ENCODE peak calls at places on chromosomes 12 and 14, in six cellular contexts. H is Calu3, X is esophagus squamous epithelium, J is lower leg skin, D is AG09309, L is natural killer cell. B is an unnamed sample.

GRCh38 chr12:53968214-53969127 is 4.5 kb upstream of the HOXC11 start:
- DNase-seq in H (no peak), X (no peak), J (no peak), D (no peak), L (no peak), B (no peak)

GRCh38 chr12:46452776-46453175 is 80.2 kb upstream of the SLC38A2 start:
- DNase-seq in H (no peak), X (no peak), J (no peak), D (no peak), L (no peak), B (no peak)

GRCh38 chr12:81797100-81797499 is 38.0 kb upstream of the PPFIA2 start:
- DNase-seq in H (no peak), X (no peak), J (no peak), D (no peak), L (no peak), B (no peak)

GRCh38 chr12:121224591-121224990 is 14.7 kb downstream of the P2RX4 start:
- DNase-seq in H (no peak), X (no peak), J (no peak), D (no peak), L (no peak), B (no peak)

GRCh38 chr12:113007166-113007565 is 28.8 kb downstream of the OAS2 start:
- DNase-seq in H (peak), X (no peak), J (no peak), D (peak), L (no peak), B (no peak)

GRCh38 chr12:78885466-78885865 is 20.9 kb downstream of the SYT1 start:
- DNase-seq in H (no peak), X (no peak), J (no peak), D (no peak), L (no peak), B (no peak)

GRCh38 chr12:132153501-132154340 is 9.5 kb downstream of the NOC4L start:
- DNase-seq in H (peak), X (no peak), J (no peak), D (peak), L (peak), B (no peak)

GRCh38 chr14:96893966-96894622 is 96.9 kb downstream of the VRK1 start:
- DNase-seq in H (no peak), X (no peak), J (no peak), D (no peak), L (no peak), B (no peak)

GRCh38 chr14:64760146-64760755 is 56.0 kb downstream of the PLEKHG3 start:
- DNase-seq in H (peak), X (no peak), J (no peak), D (no peak), L (peak), B (no peak)

GRCh38 chr12:5171701-5172100 is 128.0 kb downstream of the KCNA5 start:
- DNase-seq in H (peak), X (no peak), J (no peak), D (peak), L (no peak), B (no peak)

GRCh38 chr12:93442411-93443340 is 929 bp upstream of the UBE2N start:
- DNase-seq in H (no peak), X (no peak), J (no peak), D (no peak), L (no peak), B (no peak)

GRCh38 chr12:87687362-87687761 is 341.8 kb downstream of the C12orf50 start:
- DNase-seq in H (peak), X (no peak), J (no peak), D (no peak), L (no peak), B (no peak)

GRCh38 chr14:74952697-74953484 is 2.5 kb downstream of the PGF start:
- DNase-seq in H (no peak), X (no peak), J (no peak), D (no peak), L (no peak), B (peak)

GRCh38 chr14:75301666-75302325 is 23.2 kb downstream of the FOS start:
- DNase-seq in H (peak), X (no peak), J (peak), D (no peak), L (no peak), B (peak)

GRCh38 chr12:52147367-52147972 is 44.3 kb downstream of the KRT80 start:
- DNase-seq in H (peak), X (peak), J (peak), D (peak), L (no peak), B (peak)

GRCh38 chr12:11650697-11651281 is 1.3 kb downstream of the ETV6 start:
- DNase-seq in H (no peak), X (no peak), J (no peak), D (no peak), L (no peak), B (no peak)

GRCh38 chr14:51680031-51680430 is 28.3 kb downstream of the FRMD6 start:
- DNase-seq in H (no peak), X (no peak), J (no peak), D (no peak), L (no peak), B (no peak)

GRCh38 chr14:64706552-64707193 is 2.4 kb downstream of the PLEKHG3 start:
- DNase-seq in H (no peak), X (no peak), J (peak), D (no peak), L (no peak), B (no peak)

GRCh38 chr14:72961579-72962335 is 35.5 kb downstream of the DCAF4 start:
- DNase-seq in H (peak), X (no peak), J (no peak), D (no peak), L (no peak), B (no peak)

GRCh38 chr14:91714805-91715204 is 17.1 kb downstream of the CATSPERB start:
- DNase-seq in H (peak), X (no peak), J (no peak), D (no peak), L (peak), B (no peak)
- TF ChIP-seq CTCF in H (no peak), X (no peak), J (no peak), D (no peak), L (no peak), B (no peak)

GRCh38 chr14:22221508-22221907 is 367.5 kb downstream of the DAD1 start:
- DNase-seq in H (peak), X (no peak), J (no peak), D (no peak), L (no peak), B (no peak)
- TF ChIP-seq CTCF in H (no peak), X (no peak), J (no peak), D (peak), L (peak), B (peak)

GRCh38 chr14:35525695-35526094 is 8.3 kb upstream of the INSM2 start:
- DNase-seq in H (no peak), X (no peak), J (no peak), D (no peak), L (no peak), B (no peak)
- TF ChIP-seq CTCF in H (no peak), X (no peak), J (no peak), D (no peak), L (no peak), B (no peak)

GRCh38 chr12:100987552-100988277 is 193.1 kb downstream of the ANO4 start:
- DNase-seq in H (peak), X (no peak), J (no peak), D (no peak), L (no peak), B (no peak)
- TF ChIP-seq CTCF in H (peak), X (no peak), J (no peak), D (peak), L (no peak), B (no peak)

DNA sequence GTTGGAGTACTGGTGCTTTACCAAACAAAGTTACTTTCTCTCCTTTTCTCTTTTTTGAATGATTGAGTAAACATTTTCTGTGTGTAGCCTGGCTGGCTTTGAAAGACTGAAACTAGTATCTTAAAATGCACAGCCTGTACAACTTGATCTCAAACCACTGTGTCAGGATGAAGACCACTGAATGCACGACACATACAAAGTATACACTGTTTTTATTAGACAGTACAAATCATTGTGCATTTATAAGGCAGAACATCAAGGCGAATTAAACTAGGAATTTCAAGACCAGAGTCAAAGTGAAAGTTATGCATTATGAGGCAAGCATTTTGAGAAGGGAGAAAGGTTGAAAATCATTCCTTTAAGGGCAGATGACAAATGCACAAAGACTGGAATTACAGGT is 59.0 kb downstream of the PIWIL1 start:
- DNase-seq in H (no peak), X (no peak), J (no peak), D (no peak), L (no peak), B (no peak)
- TF ChIP-seq CTCF in H (no peak), X (no peak), J (no peak), D (no peak), L (no peak), B (no peak)

DNA sequence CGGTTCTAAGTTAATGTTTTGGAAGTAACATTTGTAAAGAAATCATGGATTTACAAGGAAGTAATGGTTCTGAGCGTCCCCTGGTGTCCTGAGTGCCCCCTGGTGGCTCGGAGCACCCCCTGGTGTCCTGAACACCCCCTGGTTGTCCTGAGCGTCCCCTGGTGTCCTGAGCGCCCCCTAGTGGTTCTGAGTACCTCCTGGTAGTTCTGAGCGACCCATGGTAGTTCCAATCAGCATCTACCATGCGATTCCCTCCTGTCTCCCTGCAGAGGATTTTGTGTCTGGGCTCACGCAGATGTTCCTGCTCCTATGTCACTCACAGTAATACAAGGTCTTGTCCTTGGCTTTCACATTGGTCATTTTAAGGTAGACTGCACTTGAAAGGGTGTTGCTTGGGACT is 1352.9 kb downstream of the TMEM121 start:
- DNase-seq in H (peak), X (no peak), J (no peak), D (no peak), L (peak), B (peak)
- TF ChIP-seq CTCF in H (peak), X (no peak), J (no peak), D (no peak), L (peak), B (peak)

GRCh38 chr12:124302807-124303578 is 8.1 kb downstream of the RFLNA start:
- DNase-seq in H (no peak), X (no peak), J (no peak), D (no peak), L (no peak), B (no peak)
- TF ChIP-seq CTCF in H (no peak), X (no peak), J (no peak), D (no peak), L (no peak), B (no peak)

DNA sequence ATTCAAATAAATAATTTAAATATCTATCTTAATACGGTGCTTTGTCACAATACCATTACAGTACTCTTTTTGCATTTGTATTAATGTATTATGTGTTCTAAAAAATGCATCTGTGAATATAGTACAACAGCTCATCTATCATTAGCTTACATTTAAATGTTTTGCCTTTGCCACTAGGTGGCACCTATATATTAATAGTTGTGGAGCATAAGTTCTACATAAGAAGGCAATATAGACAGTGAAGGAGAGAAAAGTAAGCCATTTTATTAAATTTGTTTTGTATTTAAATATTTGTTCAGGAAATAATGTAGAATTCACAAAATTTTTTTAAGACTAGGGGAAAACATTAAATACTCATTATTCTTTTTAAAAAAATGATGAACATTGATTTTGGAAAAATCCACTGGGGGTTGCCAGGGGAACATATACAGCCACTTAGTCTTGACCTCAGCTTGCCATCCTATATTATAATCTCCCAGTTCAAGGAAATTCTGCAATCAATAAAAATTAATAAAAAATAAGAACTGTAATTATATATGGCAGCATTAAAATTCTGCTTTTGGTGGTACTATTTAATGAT is 9.8 kb downstream of the CCER1 start:
- DNase-seq in H (no peak), X (no peak), J (no peak), D (no peak), L (no peak), B (no peak)
- TF ChIP-seq CTCF in H (peak), X (no peak), J (no peak), D (peak), L (peak), B (peak)

B was measured in CD14-positive monocyte.